ENCODE peak calls at places on chromosomes 1 and 21, in four cellular contexts. I is endothelial cell of umbilical vein, T is body of pancreas, X is testis. R is an unnamed sample.
A peak's percentile ranks its signal among the peaks of the same experiment; 100 is the strongest.

GRCh38 chr1:7228252-7228961 is 443.2 kb downstream of the CAMTA1 start:
- DNase-seq in T (no peak), I (no peak), X (no peak), R (no peak)

GRCh38 chr1:77683142-77683835 is 831 bp upstream of the ZZZ3 start:
- DNase-seq in I (peak; percentile 92), T (peak; percentile 92), X (peak; percentile 92), R (peak; percentile 81)

GRCh38 chr1:59017501-59018231 is 233.8 kb upstream of the JUN start:
- DNase-seq in T (no peak), X (no peak), I (no peak), R (no peak)

GRCh38 chr1:230270185-230270939 is 155.8 kb downstream of the PGBD5 start:
- DNase-seq in X (no peak), T (no peak), I (peak; percentile 76), R (no peak)

GRCh38 chr1:109213824-109214693 is at the start of gene SARS1:
- DNase-seq in X (peak; percentile 90), T (peak; percentile 90), I (peak; percentile 91), R (peak; percentile 84)

GRCh38 chr1:186662752-186663151 is 17.5 kb downstream of the PTGS2 start:
- DNase-seq in I (peak; percentile 68), T (no peak), X (no peak), R (no peak)

GRCh38 chr1:164756741-164757140 is 197.8 kb downstream of the PBX1 start:
- DNase-seq in I (no peak), X (no peak), T (no peak), R (no peak)

GRCh38 chr1:7322283-7322785 is 448.8 kb upstream of the VAMP3 start:
- DNase-seq in I (no peak), T (no peak), X (no peak), R (no peak)

GRCh38 chr21:15164678-15165303 is 100.0 kb upstream of the NRIP1 start:
- DNase-seq in I (no peak), T (no peak), X (no peak), R (no peak)

GRCh38 chr21:35381743-35382310 is 332.7 kb upstream of the RUNX1 start:
- DNase-seq in X (no peak), I (no peak), T (no peak), R (no peak)

GRCh38 chr1:231279683-231280082 is 38.7 kb downstream of the GNPAT start:
- DNase-seq in X (no peak), I (no peak), T (no peak), R (no peak)

GRCh38 chr1:72063364-72063763 is 219.0 kb downstream of the NEGR1 start:
- DNase-seq in X (no peak), T (no peak), I (no peak), R (no peak)

GRCh38 chr1:223041481-223041880 is 101.6 kb downstream of the TLR5 start:
- DNase-seq in I (no peak), T (no peak), X (no peak), R (no peak)

GRCh38 chr1:97119775-97120174 is 398.2 kb downstream of the PTBP2 start:
- DNase-seq in X (no peak), I (no peak), T (no peak), R (no peak)

GRCh38 chr1:213761845-213762407 is 225.8 kb upstream of the PROX1 start:
- DNase-seq in X (no peak), T (no peak), I (peak; percentile 63), R (no peak)

GRCh38 chr21:42548687-42549406 is 35.2 kb downstream of the SLC37A1 start:
- DNase-seq in T (no peak), I (no peak), X (no peak), R (no peak)

GRCh38 chr1:230807551-230808267 is 60.5 kb downstream of the CAPN9 start:
- DNase-seq in T (no peak), I (no peak), X (no peak), R (no peak)

GRCh38 chr1:119275145-119275929 is 93.2 kb upstream of the HAO2 start:
- DNase-seq in I (peak; percentile 63), X (peak; percentile 71), T (peak; percentile 38), R (peak; percentile 22)

GRCh38 chr1:174469687-174470086 is 21.9 kb downstream of the GPR52 start:
- DNase-seq in T (no peak), X (no peak), I (no peak), R (no peak)

GRCh38 chr1:30895382-30895941 is 13.1 kb downstream of the SDC3 start:
- DNase-seq in T (no peak), I (no peak), X (no peak), R (no peak)

GRCh38 chr1:29235955-29236742 is at the start of gene PTPRU:
- DNase-seq in X (peak; percentile 83), I (peak; percentile 59), T (peak; percentile 87), R (peak; percentile 78)

GRCh38 chr1:11982010-11982392 is 1.8 kb downstream of the MFN2 start:
- DNase-seq in X (no peak), I (peak; percentile 23), T (no peak), R (no peak)

GRCh38 chr1:11981378-11982009 is 1.2 kb downstream of the MFN2 start:
- DNase-seq in I (no peak), X (no peak), T (no peak), R (no peak)

GRCh38 chr1:11979453-11979817 is 809 bp upstream of the MFN2 start:
- DNase-seq in I (no peak), X (no peak), T (no peak), R (no peak)

GRCh38 chr1:11979818-11980675 is at the start of gene MFN2:
- DNase-seq in I (peak; percentile 99), X (peak; percentile 97), T (peak; percentile 96), R (peak; percentile 94)

GRCh38 chr1:11980676-11980972 is 380 bp downstream of the MFN2 start:
- DNase-seq in X (no peak), T (no peak), I (no peak), R (no peak)
- TF ChIP-seq POLR2A in X (no peak), T (no peak), I (no peak), R (no peak)

GRCh38 chr1:202161151-202162048 is 998 bp upstream of the PTPN7 start:
- DNase-seq in I (no peak), X (peak; percentile 73), T (no peak), R (no peak)

GRCh38 chr1:202164271-202165037 is 4.1 kb upstream of the PTPN7 start:
- DNase-seq in T (no peak), X (peak; percentile 71), I (no peak), R (no peak)

GRCh38 chr1:202162049-202162417 is 1.6 kb upstream of the PTPN7 start:
- DNase-seq in T (no peak), X (no peak), I (no peak), R (no peak)

GRCh38 chr1:202163281-202164270 is 3.2 kb upstream of the PTPN7 start:
- DNase-seq in T (no peak), X (no peak), I (no peak), R (no peak)

GRCh38 chr1:202162418-202163280 is 2.2 kb upstream of the PTPN7 start:
- DNase-seq in I (no peak), X (peak; percentile 72), T (no peak), R (no peak)
- TF ChIP-seq POLR2A in I (no peak), X (no peak), T (no peak), R (no peak)

DNA sequence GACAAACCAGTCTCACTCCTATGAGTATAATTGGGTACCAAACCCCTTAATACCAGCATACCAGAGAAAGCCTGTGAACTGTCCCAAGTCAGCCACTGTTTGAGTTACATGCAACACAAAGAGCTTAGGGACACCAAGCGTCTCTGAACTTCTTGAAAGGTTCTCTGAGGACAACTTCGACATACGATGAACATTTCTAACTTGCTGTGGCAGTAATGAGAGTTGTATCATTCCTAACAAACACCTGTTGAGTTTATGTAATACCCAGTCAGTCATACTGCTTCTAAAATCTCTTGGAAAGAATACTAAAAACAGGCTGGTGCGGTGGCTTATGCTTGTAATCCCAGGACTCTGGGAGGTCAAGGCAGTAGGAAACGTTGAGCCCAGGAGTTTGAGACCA is 18.4 kb downstream of the CCT8 start:
- DNase-seq in I (no peak), T (no peak), X (no peak), R (no peak)
- TF ChIP-seq POLR2A in I (no peak), T (no peak), X (no peak), R (no peak)

GRCh38 chr1:225817611-225818061 is 7.7 kb downstream of the EPHX1 start:
- DNase-seq in I (peak; percentile 73), X (peak; percentile 91), T (peak; percentile 90), R (peak; percentile 67)
- TF ChIP-seq POLR2A in I (no peak), X (no peak), T (peak; percentile 27), R (peak; percentile 8)

DNA sequence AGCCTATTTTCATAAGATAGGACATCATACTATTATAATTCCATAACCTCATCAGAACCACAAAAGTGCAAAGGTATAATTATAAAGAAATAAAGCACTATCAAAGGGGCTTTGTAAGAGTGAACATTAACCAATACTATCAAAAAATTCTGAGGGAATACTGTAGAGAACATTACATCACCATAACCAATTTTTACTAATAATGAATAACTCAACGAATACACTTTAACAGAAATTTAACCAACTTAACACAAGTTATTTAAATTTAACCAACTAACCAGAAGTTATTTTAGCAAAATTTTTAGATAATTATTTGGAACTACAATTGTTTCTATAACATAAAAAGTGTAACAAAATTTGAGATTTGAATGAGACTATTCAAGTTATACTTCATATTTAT is 34.8 kb downstream of the ZSWIM5 start:
- DNase-seq in X (no peak), I (no peak), T (no peak), R (no peak)
- TF ChIP-seq POLR2A in X (no peak), I (no peak), T (no peak), R (no peak)

GRCh38 chr1:9626201-9626608 is 25.3 kb upstream of the PIK3CD start:
- DNase-seq in I (no peak), X (no peak), T (no peak), R (no peak)
- TF ChIP-seq POLR2A in I (no peak), X (no peak), T (no peak), R (no peak)